ENCODE peak calls at places on chromosomes 1 and 21, in eight cellular contexts. K, L, R, X, G, N, T and O are unnamed samples.

GRCh38 chr1:29632436-29633270 is 396.3 kb downstream of the PTPRU start:
- DNase-seq in K (no peak), L (no peak), R (no peak), X (no peak), G (no peak), N (no peak), T (peak), O (no peak)

GRCh38 chr1:177953549-177953948 is 16.3 kb downstream of the SEC16B start:
- DNase-seq in K (no peak), L (no peak), R (no peak), X (no peak), G (no peak), N (no peak), T (no peak), O (no peak)

GRCh38 chr1:154468480-154469240 is 33.4 kb upstream of the TDRD10 start:
- DNase-seq in K (no peak), L (no peak), R (no peak), X (no peak), G (no peak), N (no peak), T (no peak), O (no peak)

GRCh38 chr1:194295690-194296089 is 1109.3 kb upstream of the B3GALT2 start:
- DNase-seq in K (no peak), L (no peak), R (peak), X (no peak), G (peak), N (peak), T (peak), O (peak)

GRCh38 chr1:58704616-58705021 is 4.8 kb upstream of the MYSM1 start:
- DNase-seq in K (no peak), L (no peak), R (no peak), X (no peak), G (no peak), N (no peak), T (no peak), O (no peak)

GRCh38 chr1:150576367-150576711 is 3.1 kb downstream of the MCL1 start:
- DNase-seq in K (no peak), L (no peak), R (peak), X (no peak), G (no peak), N (no peak), T (no peak), O (no peak)

GRCh38 chr1:110035236-110035752 is 870 bp downstream of the STRIP1 start:
- DNase-seq in K (no peak), L (no peak), R (no peak), X (no peak), G (no peak), N (no peak), T (no peak), O (no peak)

GRCh38 chr1:107963601-107964396 is 1.2 kb downstream of the VAV3 start:
- DNase-seq in K (peak), L (peak), R (peak), X (peak), G (peak), N (peak), T (peak), O (peak)

GRCh38 chr1:35577071-35577998 is 4.2 kb downstream of the TFAP2E start:
- DNase-seq in K (peak), L (no peak), R (no peak), X (no peak), G (no peak), N (peak), T (no peak), O (no peak)

DNA sequence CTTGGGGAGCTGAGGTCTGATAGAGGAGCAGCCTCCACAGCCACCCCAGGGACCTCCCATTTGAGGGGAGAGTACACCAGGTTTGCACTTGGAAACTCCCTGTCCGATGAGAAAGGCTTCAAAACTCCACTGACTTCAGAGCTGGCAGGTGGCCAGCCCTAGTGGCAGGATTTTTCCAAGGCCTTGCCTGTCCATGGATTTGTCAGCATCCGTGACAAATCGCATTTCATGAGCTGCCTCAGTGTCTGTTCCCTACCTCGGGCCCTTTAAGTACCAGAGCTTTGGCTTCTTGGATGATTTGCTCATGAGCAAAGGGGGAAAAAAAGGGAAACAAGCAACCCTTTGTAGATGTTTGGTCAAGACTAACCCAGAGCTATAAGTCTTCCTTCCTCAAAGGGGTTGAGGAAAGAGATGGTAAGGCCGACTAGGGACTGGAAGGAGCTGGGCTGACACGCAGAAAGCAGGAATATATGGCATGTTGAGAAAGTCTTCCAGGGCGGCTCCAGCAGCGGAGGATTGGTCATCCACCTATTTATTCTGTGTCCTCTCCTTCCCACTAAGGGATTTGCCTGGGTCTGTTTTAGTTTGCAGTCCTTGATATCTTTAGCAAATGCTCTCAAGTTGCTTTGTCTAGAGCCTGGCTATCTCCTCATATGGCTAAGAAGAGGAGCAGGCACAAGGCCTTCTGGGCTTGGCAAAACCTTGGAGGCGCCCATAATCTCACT is 2.7 kb upstream of the HSPG2 start:
- DNase-seq in K (peak), L (peak), R (peak), X (peak), G (peak), N (no peak), T (peak), O (peak)
- TF ChIP-seq CTCF in K (peak), L (peak), R (peak), X (no peak), G (peak), N (no peak), T (peak), O (peak)

DNA sequence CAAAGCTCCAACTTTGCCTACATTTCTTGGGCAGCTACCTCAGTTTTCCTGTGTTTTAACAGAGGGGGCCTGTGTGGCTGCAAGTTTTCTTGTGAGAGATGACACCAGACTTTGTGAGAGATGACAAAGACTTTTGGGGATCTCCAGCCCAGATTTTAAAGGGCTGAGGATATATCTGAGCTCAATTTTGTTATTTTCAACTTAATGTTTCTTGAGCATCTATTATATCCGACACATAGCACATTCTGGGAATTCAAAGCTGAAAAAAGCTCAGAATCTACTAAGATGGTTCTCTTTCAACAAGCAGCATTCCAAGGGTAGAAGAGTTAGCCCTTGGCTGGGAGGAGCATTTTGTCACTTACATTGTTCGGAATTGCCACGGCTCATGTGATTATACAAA is 53.4 kb upstream of the PTGFRN start:
- DNase-seq in K (no peak), L (no peak), R (no peak), X (no peak), G (no peak), N (no peak), T (no peak), O (no peak)
- H3K4me3 ChIP-seq in K (no peak), L (no peak), R (no peak), X (no peak), G (no peak), N (no peak), T (no peak), O (no peak)

DNA sequence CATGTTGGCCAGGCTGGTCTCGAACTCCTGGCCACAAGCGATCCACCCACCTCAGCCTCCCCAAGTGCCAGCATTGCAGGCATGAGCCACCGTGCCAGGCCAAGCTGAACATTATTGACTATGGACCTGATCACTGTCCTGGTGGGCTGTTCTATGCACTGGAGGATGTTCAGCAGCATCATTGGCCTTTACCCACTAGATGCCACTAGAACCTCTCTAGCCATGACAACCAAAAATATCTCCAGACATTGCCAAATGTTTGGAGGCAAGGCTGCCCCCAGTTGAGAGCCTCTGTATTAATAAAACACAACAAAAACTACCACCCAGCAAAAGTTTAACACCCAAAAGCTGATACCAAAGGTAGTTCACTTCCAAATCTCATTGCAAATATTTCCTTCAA is 110.8 kb upstream of the SOD1 start:
- DNase-seq in K (no peak), L (no peak), R (no peak), X (no peak), G (no peak), N (no peak), T (no peak), O (no peak)
- TF ChIP-seq CTCF in K (no peak), L (no peak), R (no peak), X (no peak), G (no peak), N (no peak), T (no peak), O (no peak)

DNA sequence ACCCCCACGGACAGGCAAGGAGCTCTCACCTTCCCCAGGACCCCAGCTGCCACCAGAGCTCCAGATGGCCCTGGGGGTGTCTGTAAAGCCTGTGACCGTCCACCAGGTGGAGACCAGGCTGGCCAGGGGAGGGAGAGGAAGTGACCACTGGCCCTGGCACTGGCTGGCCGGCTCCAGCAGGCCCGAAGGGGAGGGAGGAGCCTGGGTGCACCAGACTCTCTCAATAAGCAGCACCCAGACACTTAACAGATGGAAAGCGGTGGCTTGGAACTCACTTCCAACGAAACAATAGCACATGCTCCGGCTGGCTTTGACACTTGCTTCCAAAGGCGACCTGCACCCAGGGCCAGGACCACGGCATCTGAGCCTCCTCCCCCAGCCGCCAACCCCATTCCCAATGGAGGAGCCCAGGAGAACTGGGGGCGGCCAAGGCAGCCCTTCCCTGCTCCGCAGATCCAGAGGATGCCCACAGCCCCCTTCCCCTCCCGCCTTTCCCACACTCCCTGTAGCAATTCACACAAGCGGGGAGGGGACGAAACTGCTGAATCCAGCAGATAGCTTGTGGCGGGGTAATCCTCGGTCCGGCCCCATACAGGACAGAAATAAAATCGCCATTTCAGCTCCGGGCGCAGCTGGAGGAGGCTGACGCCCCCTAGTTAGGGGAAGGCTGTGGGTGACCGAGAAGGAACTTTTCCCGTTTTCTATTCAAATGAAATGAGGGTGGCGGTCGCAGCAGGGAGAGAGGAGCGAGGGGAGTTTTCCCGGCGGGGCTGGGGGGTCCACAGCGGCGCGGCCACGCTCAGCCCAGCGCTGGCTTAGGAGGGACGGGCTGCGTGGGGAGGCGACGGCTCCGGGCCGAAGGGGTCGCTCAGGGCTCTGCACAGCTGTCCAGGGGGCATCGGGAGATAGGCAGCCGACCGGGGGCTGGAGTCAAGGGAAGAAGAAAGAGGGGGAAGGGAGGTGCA is 612 bp upstream of the PDE9A start:
- DNase-seq in K (peak), L (peak), R (peak), X (no peak), G (peak), N (no peak), T (peak), O (peak)
- H3K4me3 ChIP-seq in K (peak), L (no peak), R (no peak), X (no peak), G (peak), N (peak), T (no peak), O (no peak)